ENCODE peak calls at places on chromosomes 3 and 15, in five cellular contexts. N is left cardiac atrium, J is ascending aorta, Q is H54, U is GM18507. B is an unnamed sample.

GRCh38 chr15:31487811-31488436 is 161.3 kb downstream of the KLF13 start:
- DNase-seq in N (no peak), J (no peak), Q (peak), U (no peak), B (peak)

GRCh38 chr3:52939600-52939999 is 42.3 kb upstream of the STIMATE start:
- DNase-seq in N (no peak), J (no peak), Q (no peak), U (no peak), B (no peak)

GRCh38 chr3:86990734-86991481 is at the start of gene VGLL3:
- DNase-seq in N (peak), J (no peak), Q (no peak), U (no peak), B (peak)

GRCh38 chr15:74830868-74831267 is 4.4 kb downstream of the CPLX3 start:
- DNase-seq in N (no peak), J (no peak), Q (no peak), U (no peak), B (no peak)

GRCh38 chr15:79308874-79309273 is 2.0 kb upstream of the TMED3 start:
- DNase-seq in N (no peak), J (no peak), Q (no peak), U (no peak), B (no peak)

GRCh38 chr15:85607842-85608241 is 186.9 kb downstream of the KLHL25 start:
- DNase-seq in N (no peak), J (no peak), Q (no peak), U (no peak), B (no peak)

GRCh38 chr15:93167291-93167690 is 78.3 kb upstream of the RGMA start:
- DNase-seq in N (no peak), J (no peak), Q (no peak), U (no peak), B (no peak)

GRCh38 chr3:154886437-154886836 is 193.7 kb upstream of the MME start:
- DNase-seq in N (no peak), J (no peak), Q (peak), U (no peak), B (peak)

GRCh38 chr3:49277357-49277723 is 308 bp upstream of the C3orf62 start:
- DNase-seq in N (no peak), J (no peak), Q (no peak), U (no peak), B (no peak)

GRCh38 chr15:92921215-92922131 is 21.3 kb downstream of the CHD2 start:
- DNase-seq in N (no peak), J (no peak), Q (no peak), U (no peak), B (no peak)

GRCh38 chr3:19420159-19420558 is 271.8 kb downstream of the KCNH8 start:
- DNase-seq in N (no peak), J (no peak), Q (no peak), U (no peak), B (no peak)

GRCh38 chr15:66008920-66009572 is 139.8 kb downstream of the RAB11A start:
- DNase-seq in N (no peak), J (no peak), Q (peak), U (no peak), B (no peak)

GRCh38 chr3:37054370-37054769 is 61.1 kb downstream of the MLH1 start:
- DNase-seq in N (no peak), J (no peak), Q (peak), U (peak), B (peak)

GRCh38 chr15:71182522-71182921 is 67.3 kb downstream of the THSD4 start:
- DNase-seq in N (no peak), J (no peak), Q (no peak), U (no peak), B (no peak)

GRCh38 chr15:32641517-32642059 is at the start of gene SCG5:
- DNase-seq in N (no peak), J (no peak), Q (peak), U (no peak), B (no peak)

GRCh38 chr3:128426128-128426921 is 40.4 kb downstream of the DNAJB8 start:
- DNase-seq in N (peak), J (no peak), Q (peak), U (peak), B (no peak)

GRCh38 chr15:71581406-71581930 is 228.9 kb upstream of the NR2E3 start:
- DNase-seq in N (no peak), J (no peak), Q (no peak), U (no peak), B (no peak)

GRCh38 chr3:105166893-105167292 is 199.8 kb upstream of the ALCAM start:
- DNase-seq in N (no peak), J (no peak), Q (no peak), U (no peak), B (no peak)

GRCh38 chr3:182258538-182259177 is 534.6 kb upstream of the ATP11B start:
- DNase-seq in N (no peak), J (no peak), Q (peak), U (no peak), B (no peak)

GRCh38 chr3:8888296-8888915 is 74.9 kb downstream of the RAD18 start:
- DNase-seq in N (no peak), J (no peak), Q (no peak), U (no peak), B (peak)

GRCh38 chr3:124836448-124836847 is 50.7 kb downstream of the ITGB5 start:
- DNase-seq in N (no peak), J (no peak), Q (no peak), U (no peak), B (no peak)

GRCh38 chr3:16071246-16071645 is 103.2 kb upstream of the GALNT15 start:
- DNase-seq in N (no peak), J (no peak), Q (no peak), U (no peak), B (no peak)

GRCh38 chr3:152197451-152197850 is 71.3 kb upstream of the MBNL1 start:
- DNase-seq in N (no peak), J (no peak), Q (no peak), U (no peak), B (no peak)

GRCh38 chr15:40306908-40307307 is 827 bp downstream of the PLCB2 start:
- DNase-seq in N (peak), J (no peak), Q (no peak), U (no peak), B (no peak)

GRCh38 chr3:196660381-196661166 is 21.1 kb downstream of the NRROS start:
- DNase-seq in N (no peak), J (no peak), Q (no peak), U (no peak), B (no peak)

GRCh38 chr3:73571238-73571741 is 53.5 kb downstream of the PDZRN3 start:
- DNase-seq in N (no peak), J (no peak), Q (no peak), U (no peak), B (no peak)

GRCh38 chr3:145623349-145623748 is 537.6 kb downstream of the PLOD2 start:
- DNase-seq in N (no peak), J (no peak), Q (no peak), U (no peak), B (no peak)

GRCh38 chr15:89836255-89837133 is 21.8 kb upstream of the ANPEP start:
- DNase-seq in N (no peak), J (no peak), Q (no peak), U (no peak), B (peak)

GRCh38 chr3:149382091-149382467 is 4.6 kb upstream of the TM4SF1 start:
- DNase-seq in N (no peak), J (no peak), Q (peak), U (no peak), B (no peak)

GRCh38 chr3:127682576-127682975 is 9.8 kb downstream of the ABTB1 start:
- DNase-seq in N (no peak), J (no peak), Q (no peak), U (no peak), B (no peak)

GRCh38 chr15:62099171-62099601 is 32.4 kb downstream of the C2CD4A start:
- DNase-seq in N (no peak), J (no peak), Q (no peak), U (no peak), B (no peak)

GRCh38 chr3:161310649-161311423 is 60.5 kb downstream of the SPTSSB start:
- DNase-seq in N (no peak), J (no peak), Q (no peak), U (peak), B (no peak)

GRCh38 chr3:151537751-151538150 is 76.9 kb upstream of the IGSF10 start:
- DNase-seq in N (no peak), J (no peak), Q (no peak), U (no peak), B (peak)

GRCh38 chr3:134473868-134474546 is 11.8 kb downstream of the ANAPC13 start:
- DNase-seq in N (peak), J (no peak), Q (no peak), U (no peak), B (no peak)

GRCh38 chr3:167396075-167396474 is 16.0 kb upstream of the ZBBX start:
- DNase-seq in N (no peak), J (no peak), Q (no peak), U (no peak), B (no peak)

GRCh38 chr15:68407141-68407885 is 24.6 kb downstream of the ITGA11 start:
- DNase-seq in N (no peak), J (no peak), Q (no peak), U (no peak), B (no peak)

B was measured in HS-27A.